ENCODE peak calls at places on chromosomes 12 and 14, in ten cellular contexts. U is NCI-H1092 treated with DMSO at 0.1 percent for 48 hours; L is stomach; T is cardiac fibroblast; V is COR-L47; K is HTR-8/SVneo; S is EL; D is stimulated activated naive CD8-positive, alpha-beta T cell treated with anti-CD3 and anti-CD28 coated beads, Interleukin-15, amount 100 ng/mL, for 72 hours; E is psoas muscle; F is fibroblast of the aortic adventitia. W is an unnamed sample.

GRCh38 chr12:26090853-26091510 is 33.9 kb downstream of the BHLHE41 start:
- DNase-seq in E (no peak), S (peak; percentile 44), V (no peak), F (peak; percentile 30), L (no peak), K (no peak), T (no peak), U (no peak), D (no peak), W (peak; percentile 14)

GRCh38 chr12:54053625-54054441 is at the start of gene HOXC4:
- DNase-seq in K (no peak), T (no peak), D (no peak), E (no peak), L (peak; percentile 39), S (peak; percentile 26), V (no peak), F (peak; percentile 63), U (no peak), W (peak; percentile 76)

GRCh38 chr12:68617160-68617926 is 6.6 kb downstream of the RAP1B start:
- DNase-seq in E (no peak), T (peak; percentile 59), V (no peak), S (peak; percentile 64), F (peak; percentile 78), L (no peak), K (no peak), D (no peak), U (no peak), W (peak; percentile 51)

GRCh38 chr14:101604935-101605767 is 43.9 kb downstream of the DIO3 start:
- DNase-seq in U (no peak), S (no peak), L (no peak), T (no peak), F (no peak), E (no peak), D (no peak), V (no peak), K (no peak), W (no peak)

GRCh38 chr14:65813760-65814387 is 401.3 kb downstream of the FUT8 start:
- DNase-seq in F (no peak), V (no peak), U (no peak), E (no peak), T (no peak), D (no peak), L (no peak), S (no peak), K (no peak), W (no peak)

GRCh38 chr14:54929556-54929955 is 26.9 kb upstream of the GCH1 start:
- DNase-seq in F (no peak), L (no peak), K (no peak), D (no peak), U (peak; percentile 92), V (no peak), S (no peak), T (no peak), E (no peak), W (no peak)

GRCh38 chr14:98798099-98798498 is 473.9 kb downstream of the BCL11B start:
- DNase-seq in D (no peak), S (no peak), L (no peak), U (peak; percentile 32), T (no peak), F (no peak), E (no peak), V (peak; percentile 11), K (no peak), W (no peak)

GRCh38 chr12:96516472-96517417 is 27.4 kb downstream of the CFAP54 start:
- DNase-seq in S (peak; percentile 72), L (peak; percentile 85), F (peak; percentile 91), D (peak; percentile 79), U (peak; percentile 32), K (peak; percentile 62), V (peak; percentile 74), E (peak; percentile 75), T (peak; percentile 88), W (peak; percentile 87)

GRCh38 chr14:21518725-21519124 is 7.4 kb downstream of the SALL2 start:
- DNase-seq in F (no peak), K (no peak), V (no peak), S (no peak), L (no peak), U (no peak), E (no peak), T (no peak), D (no peak), W (no peak)